ENCODE peak calls at places on chromosomes 12 and 14, in ten cellular contexts. X is Panc1, Y is HepG2, F is SK-N-SH, G is stomach, V is vagina, E is suprapubic skin, D is K562, K is transverse colon, R is breast epithelium. Z is an unnamed sample.
A peak's percentile ranks its signal among the peaks of the same experiment; 100 is the strongest.

GRCh38 chr12:108638141-108638823 is 4.6 kb upstream of the SELPLG start:
- DNase-seq in X (no peak), Y (no peak), F (no peak), G (peak; percentile 22), V (peak; percentile 94), E (peak; percentile 61), D (no peak), K (peak; percentile 42), R (no peak), Z (peak; percentile 30)

GRCh38 chr12:12819221-12819620 is 6.1 kb downstream of the DDX47 start:
- DNase-seq in X (no peak), Y (no peak), F (no peak), G (no peak), V (no peak), E (no peak), D (no peak), K (no peak), R (no peak), Z (no peak)

GRCh38 chr14:55911794-55912193 is 206.4 kb upstream of the PELI2 start:
- DNase-seq in X (no peak), Y (no peak), F (no peak), G (no peak), V (no peak), E (no peak), D (no peak), K (no peak), R (no peak), Z (no peak)

GRCh38 chr14:21070083-21070609 is at the start of gene ARHGEF40:
- DNase-seq in X (no peak), Y (no peak), F (peak; percentile 87), G (peak; percentile 74), V (no peak), E (no peak), D (peak; percentile 81), K (peak; percentile 69), R (no peak), Z (peak; percentile 8)

GRCh38 chr12:109878247-109878625 is 2.1 kb downstream of the GLTP start:
- DNase-seq in X (no peak), Y (no peak), F (no peak), G (no peak), V (no peak), E (no peak), D (no peak), K (no peak), R (no peak), Z (no peak)

GRCh38 chr12:75984577-75985182 is 46.9 kb downstream of the PHLDA1 start:
- DNase-seq in X (no peak), Y (no peak), F (no peak), G (no peak), V (no peak), E (no peak), D (no peak), K (no peak), R (no peak), Z (no peak)

GRCh38 chr14:95497561-95498011 is 18.9 kb downstream of the SYNE3 start:
- DNase-seq in X (no peak), Y (no peak), F (peak; percentile 61), G (no peak), V (no peak), E (no peak), D (no peak), K (no peak), R (no peak), Z (no peak)

GRCh38 chr12:120229583-120230325 is 28.8 kb upstream of the RPLP0 start:
- DNase-seq in X (no peak), Y (no peak), F (peak; percentile 79), G (no peak), V (no peak), E (no peak), D (no peak), K (peak; percentile 56), R (no peak), Z (no peak)

GRCh38 chr12:114762490-114763110 is 78.6 kb upstream of the TBX3 start:
- DNase-seq in X (no peak), Y (no peak), F (no peak), G (no peak), V (no peak), E (no peak), D (no peak), K (no peak), R (no peak), Z (no peak)

GRCh38 chr12:123118397-123118945 is 32.4 kb downstream of the PITPNM2 start:
- DNase-seq in X (no peak), Y (no peak), F (no peak), G (no peak), V (no peak), E (no peak), D (no peak), K (peak; percentile 45), R (no peak), Z (no peak)

GRCh38 chr12:49893753-49894752 is 9.6 kb downstream of the FAIM2 start:
- DNase-seq in X (no peak), Y (no peak), F (no peak), G (peak; percentile 71), V (no peak), E (no peak), D (no peak), K (no peak), R (peak; percentile 90), Z (peak; percentile 62)

GRCh38 chr12:31859232-31859977 is 99.8 kb upstream of the RESF1 start:
- DNase-seq in X (no peak), Y (no peak), F (no peak), G (no peak), V (no peak), E (no peak), D (no peak), K (peak; percentile 8), R (no peak), Z (no peak)

GRCh38 chr14:89282191-89282590 is 134.8 kb downstream of the FOXN3 start:
- DNase-seq in X (no peak), Y (no peak), F (no peak), G (no peak), V (no peak), E (no peak), D (no peak), K (no peak), R (no peak), Z (no peak)

GRCh38 chr12:65648461-65648860 is 175.8 kb upstream of the HMGA2 start:
- DNase-seq in X (no peak), Y (no peak), F (no peak), G (no peak), V (no peak), E (no peak), D (no peak), K (no peak), R (no peak), Z (no peak)

GRCh38 chr12:11812558-11813421 is 163.3 kb downstream of the ETV6 start:
- DNase-seq in X (no peak), Y (peak; percentile 78), F (peak; percentile 65), G (no peak), V (no peak), E (no peak), D (no peak), K (peak; percentile 50), R (no peak), Z (peak; percentile 59)

GRCh38 chr14:100371773-100372172 is 48.6 kb downstream of the SLC25A47 start:
- DNase-seq in X (no peak), Y (no peak), F (no peak), G (no peak), V (no peak), E (no peak), D (no peak), K (no peak), R (no peak), Z (no peak)

GRCh38 chr12:32586390-32586789 is 92.7 kb upstream of the DNM1L start:
- DNase-seq in X (peak; percentile 8), Y (no peak), F (no peak), G (no peak), V (no peak), E (no peak), D (no peak), K (no peak), R (no peak), Z (peak; percentile 96)

GRCh38 chr14:24852312-24853060 is 197.5 kb downstream of the STXBP6 start:
- DNase-seq in X (no peak), Y (no peak), F (no peak), G (no peak), V (no peak), E (no peak), D (no peak), K (peak; percentile 54), R (no peak), Z (no peak)
- TF ChIP-seq CTCF in X (no peak), Y (no peak), F (no peak), G (no peak), V (no peak), E (no peak), D (no peak), K (peak; percentile 41), R (no peak), Z (no peak)

DNA sequence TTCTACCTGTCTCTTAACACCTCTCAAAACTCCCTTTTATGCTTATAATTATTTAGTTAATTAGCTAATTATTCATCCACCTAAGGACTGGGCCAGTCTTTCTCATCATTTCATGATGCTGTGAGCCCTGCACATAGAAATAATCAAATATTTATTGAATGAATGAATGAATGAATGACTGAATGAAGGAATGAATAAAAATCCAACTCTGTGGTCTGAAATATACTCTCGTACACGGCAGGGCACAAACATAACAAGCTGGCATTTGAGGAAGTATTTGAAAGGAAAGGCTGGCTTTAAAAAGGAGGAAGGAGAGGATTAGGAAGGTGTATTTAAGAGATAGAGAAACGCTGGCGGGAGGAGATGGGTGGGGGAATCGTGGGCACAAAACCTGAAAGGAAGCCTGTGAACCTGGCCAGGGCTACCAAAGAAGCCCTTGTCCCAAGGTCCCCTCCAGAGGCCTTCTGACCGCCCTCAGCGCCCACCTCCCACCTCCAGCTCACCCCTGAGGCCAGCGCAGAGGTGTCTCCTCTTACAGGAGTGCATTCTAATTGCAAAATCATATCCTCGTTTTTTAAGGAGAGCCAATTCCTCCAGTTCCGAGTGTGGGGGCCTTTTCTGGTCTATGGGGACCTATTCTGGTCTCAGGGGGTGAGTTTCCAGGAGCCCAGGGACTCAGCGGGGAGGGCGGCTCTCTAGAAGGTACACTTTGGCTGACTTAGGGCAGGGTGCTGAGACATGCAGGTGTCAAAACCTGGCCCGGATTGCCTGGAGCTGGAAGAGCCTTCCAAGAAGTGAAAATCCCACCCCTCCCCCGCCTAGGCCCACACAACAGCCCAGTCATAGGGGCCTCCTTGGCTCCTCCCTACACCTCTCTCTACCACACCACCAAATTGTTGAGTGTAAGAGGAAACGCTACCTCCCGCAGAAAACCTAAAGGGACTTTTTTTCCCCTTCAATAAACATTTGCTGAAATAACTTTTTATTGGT is 8.7 kb upstream of the JDP2 start:
- DNase-seq in X (no peak), Y (no peak), F (no peak), G (peak; percentile 63), V (no peak), E (no peak), D (peak; percentile 66), K (peak; percentile 84), R (no peak), Z (no peak)
- TF ChIP-seq POLR2AphosphoS5 in X (no peak), Y (no peak), F (no peak), G (no peak), V (no peak), E (no peak), D (no peak), K (no peak), R (no peak), Z (no peak)

GRCh38 chr12:9134981-9135628 is 19.4 kb upstream of the A2M start:
- DNase-seq in X (no peak), Y (peak; percentile 56), F (no peak), G (no peak), V (no peak), E (no peak), D (peak; percentile 13), K (no peak), R (no peak), Z (peak; percentile 11)
- TF ChIP-seq CTCF in X (peak; percentile 47), Y (peak; percentile 67), F (no peak), G (no peak), V (no peak), E (no peak), D (peak; percentile 42), K (no peak), R (no peak), Z (peak; percentile 39)

GRCh38 chr12:530308-530707 is 70.6 kb downstream of the B4GALNT3 start:
- DNase-seq in X (no peak), Y (no peak), F (no peak), G (no peak), V (no peak), E (no peak), D (no peak), K (no peak), R (no peak), Z (peak; percentile 79)
- TF ChIP-seq POLR2AphosphoS5 in X (no peak), Y (no peak), F (no peak), G (no peak), V (peak; percentile 77), E (no peak), D (no peak), K (no peak), R (no peak), Z (no peak)

Z was measured in endothelial cell of umbilical vein.